ENCODE peak calls at places on chromosomes 12 and 14, in nine cellular contexts. Q is stomach; U is NT2/D1; R is CD4-positive, CD25-positive, alpha-beta regulatory T cell; A is astrocyte of the spinal cord; K is vagina; O is lung; S is mucosa of descending colon; V is astrocyte of the cerebellum. Z is an unnamed sample.

GRCh38 chr12:66678640-66679268 is at the start of gene GRIP1:
- DNase-seq in Q (no peak), U (no peak), R (no peak), A (peak; percentile 8), K (no peak), O (no peak), S (no peak), V (no peak), Z (no peak)

GRCh38 chr12:25835385-25835784 is 123.1 kb upstream of the RASSF8 start:
- DNase-seq in Q (no peak), U (no peak), R (no peak), A (no peak), K (no peak), O (no peak), S (no peak), V (no peak), Z (no peak)

GRCh38 chr12:54591001-54591591 is 2.6 kb upstream of the PPP1R1A start:
- DNase-seq in Q (no peak), U (no peak), R (no peak), A (no peak), K (no peak), O (no peak), S (no peak), V (no peak), Z (no peak)

GRCh38 chr12:87427770-87428169 is 601.4 kb downstream of the C12orf50 start:
- DNase-seq in Q (no peak), U (no peak), R (no peak), A (peak; percentile 2), K (no peak), O (no peak), S (no peak), V (no peak), Z (no peak)

GRCh38 chr12:92624236-92624635 is 78.6 kb upstream of the PLEKHG7 start:
- DNase-seq in Q (no peak), U (no peak), R (no peak), A (peak; percentile 67), K (no peak), O (no peak), S (no peak), V (peak; percentile 11), Z (no peak)

GRCh38 chr12:122406701-122407154 is 15.7 kb downstream of the CLIP1 start:
- DNase-seq in Q (no peak), U (no peak), R (no peak), A (peak; percentile 77), K (no peak), O (no peak), S (no peak), V (no peak), Z (no peak)

GRCh38 chr12:98275131-98275475 is 240.3 kb upstream of the TMPO start:
- DNase-seq in Q (no peak), U (no peak), R (no peak), A (no peak), K (no peak), O (no peak), S (no peak), V (no peak), Z (no peak)

GRCh38 chr12:25284024-25284423 is 33.3 kb upstream of the KRAS start:
- DNase-seq in Q (no peak), U (no peak), R (no peak), A (no peak), K (no peak), O (no peak), S (peak; percentile 23), V (no peak), Z (no peak)

GRCh38 chr12:71469235-71469873 is 29.8 kb downstream of the LGR5 start:
- DNase-seq in Q (no peak), U (no peak), R (no peak), A (peak; percentile 13), K (no peak), O (no peak), S (no peak), V (no peak), Z (no peak)

GRCh38 chr12:26195250-26195640 is at the start of gene SSPN:
- DNase-seq in Q (peak; percentile 61), U (peak; percentile 60), R (no peak), A (peak; percentile 82), K (no peak), O (peak; percentile 74), S (peak; percentile 68), V (peak; percentile 37), Z (no peak)

GRCh38 chr12:108696111-108696995 is 35.0 kb downstream of the CORO1C start:
- DNase-seq in Q (no peak), U (no peak), R (no peak), A (peak; percentile 99), K (no peak), O (no peak), S (no peak), V (peak; percentile 99), Z (peak; percentile 92)

GRCh38 chr12:117067638-117068037 is 31.6 kb downstream of the TESC start:
- DNase-seq in Q (no peak), U (no peak), R (no peak), A (no peak), K (no peak), O (no peak), S (no peak), V (no peak), Z (no peak)
- H3K4me3 ChIP-seq in Q (no peak overlapping the region), U (no peak overlapping the region), R (no peak overlapping the region), A (no peak overlapping the region), K (no peak overlapping the region), O (no peak overlapping the region), S (no peak overlapping the region), V (no peak overlapping the region), Z (no peak overlapping the region)

DNA sequence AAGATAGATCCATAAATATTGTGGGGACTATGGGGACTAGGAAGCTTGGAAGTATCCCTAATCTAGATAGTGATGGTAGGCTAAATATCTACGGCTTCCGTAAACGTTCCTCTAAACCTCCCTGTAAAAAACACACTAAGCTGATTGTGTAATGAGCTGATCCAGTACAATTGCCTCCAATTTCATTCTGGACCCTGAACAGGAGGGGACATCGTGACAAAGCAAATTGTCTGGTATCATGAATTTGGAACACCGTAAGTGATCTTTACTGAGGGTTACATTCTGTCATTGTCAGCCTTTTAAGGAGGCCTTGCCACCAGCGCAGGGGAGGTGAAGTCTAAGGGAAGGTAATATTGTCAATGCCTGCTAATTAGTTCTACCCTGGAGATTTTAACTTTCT is 514 bp upstream of the MGST1 start:
- DNase-seq in Q (no peak), U (no peak), R (no peak), A (no peak), K (no peak), O (no peak), S (peak; percentile 29), V (no peak), Z (no peak)
- H3K4me3 ChIP-seq in Q (peak overlapping the region; percentile 55), U (peak overlapping the region; percentile 76), R (no peak overlapping the region), A (peak overlapping the region; percentile 43), K (peak overlapping the region; percentile 42), O (no peak overlapping the region), S (no peak overlapping the region), V (peak overlapping the region; percentile 47), Z (no peak overlapping the region)

GRCh38 chr12:46952880-46953517 is 126.4 kb upstream of the PCED1B start:
- DNase-seq in Q (no peak), U (no peak), R (no peak), A (no peak), K (no peak), O (no peak), S (no peak), V (no peak), Z (no peak)
- H3K4me3 ChIP-seq in Q (no peak overlapping the region), U (no peak overlapping the region), R (no peak overlapping the region), A (no peak overlapping the region), K (no peak overlapping the region), O (no peak overlapping the region), S (no peak overlapping the region), V (no peak overlapping the region), Z (no peak overlapping the region)

GRCh38 chr12:47249719-47250506 is 170.2 kb upstream of the AMIGO2 start:
- DNase-seq in Q (no peak), U (no peak), R (no peak), A (no peak), K (no peak), O (no peak), S (no peak), V (no peak), Z (no peak)
- H3K4me3 ChIP-seq in Q (no peak overlapping the region), U (no peak overlapping the region), R (no peak overlapping the region), A (no peak overlapping the region), K (no peak overlapping the region), O (no peak overlapping the region), S (no peak overlapping the region), V (no peak overlapping the region), Z (no peak overlapping the region)

GRCh38 chr14:31902915-31903646 is 174.0 kb upstream of the ARHGAP5 start:
- DNase-seq in Q (no peak), U (no peak), R (no peak), A (no peak), K (no peak), O (no peak), S (no peak), V (no peak), Z (no peak)

GRCh38 chr14:31898835-31899528 is 178.1 kb upstream of the ARHGAP5 start:
- DNase-seq in Q (no peak), U (no peak), R (no peak), A (no peak), K (no peak), O (no peak), S (no peak), V (no peak), Z (no peak)

GRCh38 chr14:31897581-31898186 is 179.4 kb upstream of the ARHGAP5 start:
- DNase-seq in Q (no peak), U (no peak), R (no peak), A (no peak), K (no peak), O (no peak), S (peak; percentile 12), V (no peak), Z (no peak)

DNA sequence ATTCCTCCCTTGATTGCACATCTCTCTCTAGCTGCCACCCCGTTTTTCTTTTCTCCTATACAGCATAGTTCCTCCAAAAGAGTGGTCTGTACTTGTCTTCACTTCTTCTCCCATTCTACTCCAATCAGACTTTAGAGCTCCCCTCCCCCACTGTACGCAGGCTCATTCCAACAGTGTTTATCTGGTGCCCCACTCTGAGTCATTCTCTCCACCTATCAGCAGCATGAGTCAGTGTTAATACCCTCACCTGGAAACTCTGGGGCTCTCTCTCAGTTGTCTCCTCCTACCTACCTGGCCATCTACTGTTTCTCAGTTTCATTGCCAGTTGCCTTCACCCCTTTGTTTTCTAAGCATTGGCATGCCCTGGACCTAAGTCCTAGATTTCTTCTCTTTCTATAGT is 175.1 kb upstream of the ARHGAP5 start:
- DNase-seq in Q (peak; percentile 42), U (no peak), R (no peak), A (no peak), K (no peak), O (no peak), S (no peak), V (no peak), Z (no peak)
- H3K4me3 ChIP-seq in Q (no peak overlapping the region), U (no peak overlapping the region), R (no peak overlapping the region), A (no peak overlapping the region), K (no peak overlapping the region), O (no peak overlapping the region), S (no peak overlapping the region), V (no peak overlapping the region), Z (no peak overlapping the region)